ENCODE peak calls at places on chromosome 1, in seven cellular contexts. C is A673; E is EH; I is HT1080; W is breast epithelium; L is CD8-positive, alpha-beta memory T cell; O is GM13977. Q is an unnamed sample.

GRCh38 chr1:182087304-182087703 is 25.8 kb upstream of the ZNF648 start:
- DNase-seq in C (no peak), E (no peak), I (no peak), W (no peak), L (no peak), O (no peak), Q (no peak)

GRCh38 chr1:215257280-215257679 is 174.7 kb downstream of the KCNK2 start:
- DNase-seq in C (no peak), E (no peak), I (no peak), W (no peak), L (no peak), O (no peak), Q (no peak)

GRCh38 chr1:40315795-40316594 is 1.1 kb downstream of the COL9A2 start:
- DNase-seq in C (peak; percentile 60), E (no peak), I (no peak), W (no peak), L (peak; percentile 11), O (no peak), Q (no peak)

GRCh38 chr1:17371896-17372295 is at the start of gene PADI6:
- DNase-seq in C (no peak), E (no peak), I (no peak), W (no peak), L (no peak), O (no peak), Q (no peak)

GRCh38 chr1:25487628-25488027 is 55.8 kb upstream of the LDLRAP1 start:
- DNase-seq in C (peak; percentile 38), E (no peak), I (no peak), W (no peak), L (no peak), O (no peak), Q (no peak)

GRCh38 chr1:188937965-188938551 is 1539.6 kb downstream of the BRINP3 start:
- DNase-seq in C (peak; percentile 49), E (no peak), I (peak; percentile 13), W (no peak), L (no peak), O (no peak), Q (peak; percentile 54)

GRCh38 chr1:76110662-76111061 is 36.1 kb downstream of the ST6GALNAC3 start:
- DNase-seq in C (no peak), E (no peak), I (no peak), W (no peak), L (no peak), O (no peak), Q (peak; percentile 67)

GRCh38 chr1:31122779-31123178 is 57.3 kb upstream of the PUM1 start:
- DNase-seq in C (no peak), E (no peak), I (no peak), W (no peak), L (no peak), O (no peak), Q (no peak)

Q was measured in NCI-H226.